ENCODE peak calls at places on chromosomes 2 and 18, in six cellular contexts. A, D, M, G, Z and E are unnamed samples.

GRCh38 chr18:38751897-38752296 is 1186.3 kb upstream of the CELF4 start:
- DNase-seq in A (no peak), D (no peak), M (peak), G (no peak), Z (no peak), E (no peak)

GRCh38 chr2:132582360-132582759 is 87.6 kb downstream of the LYPD1 start:
- DNase-seq in A (peak), D (peak), M (no peak), G (no peak), Z (no peak), E (no peak)

GRCh38 chr2:47631306-47631705 is 151.6 kb upstream of the MSH6 start:
- DNase-seq in A (no peak), D (no peak), M (no peak), G (no peak), Z (peak), E (no peak)

GRCh38 chr18:27073404-27073830 is 111.7 kb downstream of the CHST9 start:
- DNase-seq in A (no peak), D (no peak), M (no peak), G (no peak), Z (no peak), E (no peak)

GRCh38 chr2:232459419-232460035 is 3.6 kb downstream of the ALPI start:
- DNase-seq in A (no peak), D (peak), M (no peak), G (no peak), Z (no peak), E (no peak)

GRCh38 chr2:30346475-30347169 is 100.4 kb upstream of the LCLAT1 start:
- DNase-seq in A (no peak), D (peak), M (no peak), G (peak), Z (no peak), E (no peak)

GRCh38 chr2:172438741-172439508 is 11.5 kb downstream of the ITGA6 start:
- DNase-seq in A (peak), D (no peak), M (no peak), G (no peak), Z (no peak), E (no peak)

GRCh38 chr2:165874445-165875039 is 79.0 kb downstream of the TTC21B start:
- DNase-seq in A (peak), D (no peak), M (peak), G (no peak), Z (peak), E (peak)

GRCh38 chr2:212935749-212936148 is 215.7 kb downstream of the IKZF2 start:
- DNase-seq in A (peak), D (no peak), M (no peak), G (no peak), Z (no peak), E (no peak)

GRCh38 chr2:953975-954686 is 3.5 kb downstream of the SNTG2 start:
- DNase-seq in A (peak), D (no peak), M (peak), G (no peak), Z (no peak), E (no peak)

GRCh38 chr2:46506131-46506706 is 26.9 kb downstream of the TMEM247 start:
- DNase-seq in A (no peak), D (no peak), M (no peak), G (no peak), Z (no peak), E (no peak)

GRCh38 chr2:129329574-129329973 is 649.9 kb upstream of the RAB6C start:
- DNase-seq in A (no peak), D (no peak), M (no peak), G (no peak), Z (no peak), E (no peak)

GRCh38 chr2:42810971-42811865 is 18.8 kb upstream of the HAAO start:
- DNase-seq in A (peak), D (peak), M (peak), G (peak), Z (no peak), E (peak)

GRCh38 chr2:239164281-239164871 is 236.4 kb downstream of the HDAC4 start:
- DNase-seq in A (no peak), D (no peak), M (no peak), G (no peak), Z (no peak), E (no peak)

GRCh38 chr2:109380502-109381326 is 233.1 kb downstream of the SEPTIN10 start:
- DNase-seq in A (peak), D (peak), M (peak), G (no peak), Z (no peak), E (no peak)

GRCh38 chr2:182330451-182331325 is 96.1 kb downstream of the PDE1A start:
- DNase-seq in A (peak), D (no peak), M (peak), G (no peak), Z (no peak), E (no peak)

GRCh38 chr2:181957668-181958067 is 28.0 kb upstream of the PPP1R1C start:
- DNase-seq in A (no peak), D (no peak), M (no peak), G (no peak), Z (no peak), E (no peak)

GRCh38 chr2:231960810-231961348 is 634 bp upstream of the DIS3L2 start:
- DNase-seq in A (no peak), D (no peak), M (no peak), G (no peak), Z (no peak), E (no peak)

GRCh38 chr2:43945439-43945838 is 50.4 kb downstream of the LRPPRC start:
- DNase-seq in A (no peak), D (no peak), M (no peak), G (no peak), Z (no peak), E (no peak)

GRCh38 chr18:54119524-54120019 is 104.9 kb downstream of the MBD2 start:
- DNase-seq in A (peak), D (peak), M (peak), G (no peak), Z (peak), E (peak)

GRCh38 chr2:58146707-58147106 is 94.4 kb downstream of the FANCL start:
- DNase-seq in A (peak), D (no peak), M (no peak), G (no peak), Z (no peak), E (no peak)

GRCh38 chr2:205775091-205775876 is 93.0 kb downstream of the NRP2 start:
- DNase-seq in A (peak), D (no peak), M (no peak), G (no peak), Z (no peak), E (no peak)

GRCh38 chr2:120395221-120395620 is 49.3 kb downstream of the INHBB start:
- DNase-seq in A (no peak), D (no peak), M (no peak), G (no peak), Z (no peak), E (no peak)

GRCh38 chr2:177984739-177985138 is 87.8 kb downstream of the PDE11A start:
- DNase-seq in A (peak), D (no peak), M (peak), G (no peak), Z (no peak), E (no peak)

GRCh38 chr2:65708129-65708528 is 275.7 kb upstream of the SPRED2 start:
- DNase-seq in A (peak), D (no peak), M (peak), G (no peak), Z (no peak), E (no peak)

GRCh38 chr2:54630841-54631497 is 92.5 kb upstream of the EML6 start:
- DNase-seq in A (no peak), D (no peak), M (no peak), G (no peak), Z (no peak), E (no peak)

GRCh38 chr2:241655516-241656189 is 18.2 kb downstream of the ATG4B start:
- DNase-seq in A (no peak), D (no peak), M (no peak), G (no peak), Z (no peak), E (no peak)

GRCh38 chr2:130365963-130366362 is 10.1 kb downstream of the PTPN18 start:
- DNase-seq in A (no peak), D (no peak), M (no peak), G (no peak), Z (no peak), E (no peak)

GRCh38 chr2:181394741-181395437 is 62.3 kb upstream of the ITGA4 start:
- DNase-seq in A (no peak), D (no peak), M (no peak), G (no peak), Z (no peak), E (no peak)

GRCh38 chr2:53058526-53058925 is 709.1 kb upstream of the CHAC2 start:
- DNase-seq in A (peak), D (peak), M (peak), G (peak), Z (peak), E (no peak)

GRCh38 chr18:36399055-36399454 is 101.5 kb downstream of the FHOD3 start:
- DNase-seq in A (no peak), D (no peak), M (no peak), G (no peak), Z (no peak), E (no peak)

GRCh38 chr2:145041706-145042105 is 521.8 kb upstream of the ZEB2 start:
- DNase-seq in A (no peak), D (no peak), M (no peak), G (no peak), Z (no peak), E (no peak)

GRCh38 chr2:57987835-57988573 is 58.6 kb upstream of the VRK2 start:
- DNase-seq in A (no peak), D (no peak), M (peak), G (no peak), Z (no peak), E (no peak)

GRCh38 chr2:6642011-6642410 is 223.7 kb downstream of the CMPK2 start:
- DNase-seq in A (no peak), D (no peak), M (no peak), G (no peak), Z (no peak), E (no peak)

GRCh38 chr2:131105950-131106801 is 1.0 kb downstream of the PLEKHB2 start:
- DNase-seq in A (peak), D (no peak), M (peak), G (no peak), Z (peak), E (no peak)

GRCh38 chr2:152615177-152615576 is 102.1 kb downstream of the PRPF40A start:
- DNase-seq in A (no peak), D (no peak), M (no peak), G (no peak), Z (no peak), E (no peak)
- H3K14ac ChIP-seq in A (no peak), D (no peak), M (no peak), G (no peak), Z (no peak), E (no peak)

GRCh38 chr2:86234573-86235131 is 35.4 kb downstream of the MRPL35 start:
- DNase-seq in A (no peak), D (no peak), M (no peak), G (no peak), Z (no peak), E (no peak)
- H3K14ac ChIP-seq in A (no peak), D (no peak), M (no peak), G (no peak), Z (no peak), E (no peak)

GRCh38 chr2:167708998-167709397 is 538.4 kb downstream of the STK39 start:
- DNase-seq in A (no peak), D (no peak), M (no peak), G (no peak), Z (no peak), E (no peak)
- H3K14ac ChIP-seq in A (no peak), D (no peak), M (no peak), G (no peak), Z (no peak), E (no peak)

GRCh38 chr18:23627964-23628363 is 34.7 kb downstream of the ANKRD29 start:
- DNase-seq in A (no peak), D (no peak), M (no peak), G (no peak), Z (no peak), E (no peak)

GRCh38 chr18:23626451-23627279 is 36.0 kb downstream of the ANKRD29 start:
- DNase-seq in A (peak), D (no peak), M (no peak), G (no peak), Z (no peak), E (no peak)

GRCh38 chr18:23631312-23631711 is 31.4 kb downstream of the ANKRD29 start:
- DNase-seq in A (no peak), D (no peak), M (no peak), G (no peak), Z (no peak), E (no peak)

GRCh38 chr18:23629444-23629946 is 33.2 kb downstream of the ANKRD29 start:
- DNase-seq in A (no peak), D (no peak), M (no peak), G (no peak), Z (no peak), E (no peak)

GRCh38 chr18:23627325-23627724 is 35.4 kb downstream of the ANKRD29 start:
- DNase-seq in A (peak), D (no peak), M (peak), G (no peak), Z (no peak), E (no peak)
- H3K14ac ChIP-seq in A (no peak), D (no peak), M (no peak), G (no peak), Z (no peak), E (no peak)

GRCh38 chr2:164739966-164740365 is 101.7 kb downstream of the COBLL1 start:
- DNase-seq in A (peak), D (no peak), M (peak), G (no peak), Z (no peak), E (no peak)
- H3K14ac ChIP-seq in A (no peak), D (no peak), M (no peak), G (no peak), Z (no peak), E (no peak)

GRCh38 chr2:3778841-3779505 is 75.6 kb downstream of the DCDC2C start:
- DNase-seq in A (no peak), D (no peak), M (no peak), G (no peak), Z (no peak), E (no peak)
- H3K14ac ChIP-seq in A (no peak), D (no peak), M (no peak), G (no peak), Z (no peak), E (no peak)

GRCh38 chr2:169260246-169260645 is 102.1 kb downstream of the LRP2 start:
- DNase-seq in A (no peak), D (peak), M (no peak), G (peak), Z (peak), E (no peak)
- H3K14ac ChIP-seq in A (no peak), D (no peak), M (no peak), G (no peak), Z (no peak), E (no peak)